ENCODE peak calls at places on chromosomes 11 and 22, in six cellular contexts. H is HepG2, E is Panc1, C is A549, L is HL-60, B is GM23338. P is an unnamed sample.

GRCh38 chr11:134228625-134229024 is 4.2 kb downstream of the VPS26B start:
- DNase-seq in H (no peak), E (no peak), C (no peak), L (peak), B (no peak), P (no peak)

GRCh38 chr22:33726294-33726711 is 194.0 kb downstream of the LARGE1 start:
- DNase-seq in H (no peak), E (no peak), C (peak), L (no peak), B (no peak), P (no peak)

GRCh38 chr11:22263613-22264012 is 70.7 kb downstream of the ANO5 start:
- DNase-seq in H (no peak), E (no peak), C (no peak), L (no peak), B (no peak), P (no peak)

GRCh38 chr11:113001709-113002108 is 40.5 kb downstream of the NCAM1 start:
- DNase-seq in H (no peak), E (no peak), C (no peak), L (no peak), B (no peak), P (no peak)

GRCh38 chr22:24696551-24697001 is 77.9 kb downstream of the PIWIL3 start:
- DNase-seq in H (no peak), E (no peak), C (no peak), L (no peak), B (no peak), P (no peak)

GRCh38 chr11:75509201-75509600 is 16.5 kb downstream of the GDPD5 start:
- DNase-seq in H (no peak), E (no peak), C (no peak), L (no peak), B (no peak), P (no peak)

GRCh38 chr11:79439893-79440450 is 858 bp downstream of the TENM4 start:
- DNase-seq in H (no peak), E (no peak), C (no peak), L (no peak), B (peak), P (no peak)

GRCh38 chr11:12862761-12863469 is 146.2 kb upstream of the RASSF10 start:
- DNase-seq in H (no peak), E (no peak), C (peak), L (no peak), B (peak), P (peak)

GRCh38 chr22:32531228-32531627 is 56.6 kb downstream of the FBXO7 start:
- DNase-seq in H (no peak), E (no peak), C (no peak), L (no peak), B (no peak), P (no peak)

GRCh38 chr11:121416909-121417567 is 35.1 kb upstream of the SORL1 start:
- DNase-seq in H (no peak), E (no peak), C (peak), L (peak), B (no peak), P (no peak)

GRCh38 chr11:2671748-2672147 is 28.0 kb downstream of the KCNQ1OT1 start:
- DNase-seq in H (no peak), E (no peak), C (no peak), L (no peak), B (no peak), P (no peak)

GRCh38 chr22:32764330-32765116 is 37.0 kb upstream of the TIMP3 start:
- DNase-seq in H (no peak), E (no peak), C (peak), L (no peak), B (peak), P (no peak)

GRCh38 chr11:121514998-121515671 is 62.4 kb upstream of the SORL1-AS1 start:
- DNase-seq in H (no peak), E (no peak), C (no peak), L (no peak), B (no peak), P (no peak)

GRCh38 chr11:124835918-124836317 is 29.3 kb upstream of the ROBO3 start:
- DNase-seq in H (no peak), E (no peak), C (no peak), L (no peak), B (no peak), P (no peak)

GRCh38 chr22:40602231-40602630 is 34.3 kb downstream of the MRTFA start:
- DNase-seq in H (no peak), E (no peak), C (no peak), L (no peak), B (no peak), P (no peak)

GRCh38 chr11:33737362-33737821 is 1.2 kb upstream of the CD59 start:
- DNase-seq in H (no peak), E (no peak), C (no peak), L (no peak), B (no peak), P (peak)

GRCh38 chr22:31609716-31610115 is 52.3 kb downstream of the PISD start:
- DNase-seq in H (no peak), E (no peak), C (no peak), L (no peak), B (no peak), P (no peak)

GRCh38 chr11:111081021-111081511 is 164.5 kb upstream of the POU2AF2 start:
- DNase-seq in H (no peak), E (no peak), C (no peak), L (no peak), B (no peak), P (no peak)

GRCh38 chr11:111088872-111089271 is 156.7 kb upstream of the POU2AF2 start:
- DNase-seq in H (no peak), E (no peak), C (no peak), L (no peak), B (no peak), P (no peak)

GRCh38 chr11:111089759-111090158 is 155.8 kb upstream of the POU2AF2 start:
- DNase-seq in H (no peak), E (no peak), C (no peak), L (no peak), B (no peak), P (no peak)

GRCh38 chr11:111091341-111091740 is 154.2 kb upstream of the POU2AF2 start:
- DNase-seq in H (no peak), E (no peak), C (no peak), L (no peak), B (no peak), P (no peak)

DNA sequence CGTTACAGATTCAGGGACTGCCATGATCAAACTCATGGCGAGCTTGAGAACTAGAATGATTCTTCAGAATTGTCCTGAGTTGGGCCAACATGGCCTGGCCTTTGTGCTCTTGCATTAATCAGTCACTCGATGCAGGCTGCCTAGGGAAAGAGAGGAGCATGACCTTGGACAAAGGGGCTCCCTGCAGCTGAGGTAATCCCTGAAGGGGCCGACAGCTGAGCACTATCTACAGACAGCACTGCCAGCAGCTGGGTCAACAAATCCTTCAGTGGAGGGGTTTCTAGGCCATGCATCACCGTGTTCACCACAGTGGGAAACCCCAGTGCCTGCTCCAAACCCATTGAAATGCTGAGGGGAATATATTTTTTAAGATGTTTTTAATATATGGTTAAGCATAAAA is 159.5 kb upstream of the POU2AF2 start:
- DNase-seq in H (peak), E (no peak), C (no peak), L (no peak), B (peak), P (no peak)
- TF ChIP-seq REST in H (no peak), E (no peak), C (no peak), L (no peak), B (no peak), P (no peak)

DNA sequence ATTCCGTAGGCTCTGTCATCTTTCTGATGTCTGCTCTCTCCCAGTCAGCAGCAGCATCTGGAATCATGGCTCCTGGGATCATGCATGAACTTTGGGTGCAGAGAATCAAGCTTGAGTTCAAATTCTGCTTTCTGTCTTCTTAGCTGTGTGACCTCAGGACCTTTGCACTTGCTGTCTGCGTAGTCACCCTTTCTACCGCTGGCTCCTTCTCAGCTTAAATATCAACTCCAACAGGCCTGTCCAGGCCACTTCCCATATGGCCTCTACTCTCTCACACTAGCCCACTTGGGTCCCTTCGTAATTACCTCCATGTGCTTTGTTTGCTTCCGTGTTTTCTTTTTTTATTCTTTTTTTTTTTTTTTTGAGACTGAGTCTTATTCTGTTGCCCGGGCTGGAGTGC is 4.6 kb upstream of the GGA1 start:
- DNase-seq in H (no peak), E (no peak), C (no peak), L (no peak), B (no peak), P (no peak)
- TF ChIP-seq REST in H (no peak), E (no peak), C (no peak), L (no peak), B (no peak), P (no peak)

GRCh38 chr11:76670475-76671235 is at the start of gene LRRC32:
- DNase-seq in H (no peak), E (no peak), C (no peak), L (no peak), B (peak), P (peak)
- TF ChIP-seq REST in H (no peak), E (no peak), C (no peak), L (no peak), B (no peak), P (no peak)

DNA sequence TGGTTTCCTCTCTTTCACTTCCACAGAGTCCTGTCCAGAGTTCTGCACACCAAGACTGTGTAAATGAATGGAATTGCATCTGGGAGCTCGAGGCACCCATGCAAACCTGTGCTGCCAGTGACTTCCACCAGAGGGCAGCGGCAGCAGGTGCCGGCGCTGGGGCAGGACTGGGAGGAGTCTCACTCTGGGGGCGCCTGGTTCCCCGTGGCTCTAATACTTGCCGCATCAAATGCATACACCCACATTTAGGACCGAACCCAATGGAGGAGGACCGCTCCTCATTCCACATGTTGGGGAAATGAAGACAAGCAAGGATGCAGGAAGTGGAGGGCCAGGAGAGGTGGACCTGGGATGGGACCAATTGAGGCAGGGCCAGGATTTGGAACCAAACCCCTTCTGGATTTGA is 1.1 kb upstream of the CD6 start:
- DNase-seq in H (peak), E (peak), C (peak), L (peak), B (peak), P (peak)
- TF ChIP-seq REST in H (no peak), E (no peak), C (no peak), L (no peak), B (no peak), P (no peak)

GRCh38 chr11:10751581-10751940 is 515 bp downstream of the CTR9 start:
- DNase-seq in H (no peak), E (no peak), C (no peak), L (no peak), B (peak), P (no peak)
- TF ChIP-seq REST in H (no peak), E (no peak), C (no peak), L (no peak), B (no peak), P (no peak)

DNA sequence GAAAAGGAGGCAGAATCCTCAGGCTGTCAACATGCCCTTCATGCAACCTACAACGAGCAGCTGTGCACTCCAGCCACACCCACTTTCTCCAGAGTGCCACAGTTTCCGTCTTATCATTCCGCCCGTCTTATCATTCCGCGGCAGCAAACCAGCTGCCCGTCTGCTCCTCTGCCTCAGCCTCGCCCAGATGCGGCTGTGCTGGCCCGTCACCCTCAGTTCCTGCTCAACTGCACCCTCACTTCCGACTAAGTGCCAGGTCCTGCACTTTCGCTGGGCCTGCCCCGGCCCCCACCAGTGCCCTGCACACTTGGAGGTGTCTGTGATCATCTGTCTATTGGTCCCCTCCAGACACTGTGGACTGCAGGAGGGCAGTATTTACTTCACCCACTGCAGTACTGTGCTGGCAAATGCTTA is 43.7 kb downstream of the MICAL3 start:
- DNase-seq in H (no peak), E (no peak), C (no peak), L (peak), B (no peak), P (peak)
- TF ChIP-seq REST in H (no peak), E (no peak), C (no peak), L (no peak), B (no peak), P (no peak)

DNA sequence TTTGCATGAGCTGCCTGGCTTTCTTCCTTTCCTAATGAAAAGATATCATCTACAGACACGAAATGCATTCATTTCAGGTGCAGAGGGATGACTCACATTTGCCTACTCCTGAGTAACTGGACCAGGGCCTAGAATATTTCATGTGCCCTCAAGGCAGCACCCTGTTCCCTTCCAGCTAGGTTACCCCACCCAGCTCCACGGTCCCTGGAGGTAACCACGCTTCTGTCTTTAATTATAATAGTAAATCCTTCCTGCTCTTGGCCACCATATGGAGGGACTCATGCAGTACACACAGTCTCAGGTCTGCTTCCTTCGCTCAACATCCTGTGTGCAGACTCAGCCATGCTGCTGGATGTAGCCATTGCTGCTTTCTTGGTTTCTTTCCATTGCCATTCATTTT is 22.3 kb downstream of the DHCR7 start:
- DNase-seq in H (no peak), E (no peak), C (no peak), L (no peak), B (no peak), P (no peak)
- TF ChIP-seq REST in H (no peak), E (no peak), C (no peak), L (no peak), B (no peak), P (no peak)

DNA sequence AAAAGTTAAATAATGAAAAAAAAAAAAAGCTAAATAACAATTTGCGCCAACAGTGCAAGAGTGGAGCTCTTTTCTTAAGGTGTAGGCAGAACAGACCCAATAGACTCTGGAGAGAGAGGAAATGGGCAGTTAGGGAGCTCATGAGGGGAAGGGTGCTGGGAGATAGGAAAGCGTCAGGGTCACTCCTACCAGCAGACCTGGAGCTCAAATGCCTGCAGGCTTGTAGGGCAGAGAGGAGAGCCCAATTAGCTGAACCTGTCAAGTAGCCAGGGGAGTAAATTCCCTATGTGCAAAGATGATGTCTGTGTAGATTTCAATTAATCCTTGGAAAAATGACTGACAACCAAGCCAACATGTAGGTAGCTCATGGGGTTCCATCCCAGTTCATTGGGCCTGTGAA is 73.0 kb downstream of the RAB30 start:
- DNase-seq in H (no peak), E (no peak), C (no peak), L (no peak), B (no peak), P (no peak)
- TF ChIP-seq REST in H (no peak), E (no peak), C (no peak), L (no peak), B (no peak), P (no peak)

GRCh38 chr11:70775386-70775785 is 377.1 kb downstream of the CTTN start:
- DNase-seq in H (no peak), E (no peak), C (no peak), L (no peak), B (no peak), P (no peak)

GRCh38 chr11:70771099-70771885 is 373.0 kb downstream of the CTTN start:
- DNase-seq in H (no peak), E (no peak), C (no peak), L (no peak), B (peak), P (no peak)

GRCh38 chr11:70769521-70769920 is 371.2 kb downstream of the CTTN start:
- DNase-seq in H (no peak), E (no peak), C (no peak), L (no peak), B (no peak), P (no peak)

GRCh38 chr11:70769106-70769505 is 370.8 kb downstream of the CTTN start:
- DNase-seq in H (no peak), E (no peak), C (no peak), L (no peak), B (no peak), P (no peak)

GRCh38 chr11:70772950-70773349 is 374.6 kb downstream of the CTTN start:
- DNase-seq in H (peak), E (no peak), C (no peak), L (no peak), B (peak), P (peak)
- TF ChIP-seq REST in H (no peak), E (no peak), C (no peak), L (no peak), B (no peak), P (no peak)

GRCh38 chr22:43829904-43830851 is 18.1 kb upstream of the EFCAB6 start:
- DNase-seq in H (no peak), E (no peak), C (no peak), L (no peak), B (no peak), P (no peak)
- TF ChIP-seq REST in H (no peak), E (no peak), C (no peak), L (no peak), B (no peak), P (no peak)

P was measured in K562.